ENCODE peak calls at places on chromosomes 11 and 22, in seven cellular contexts. T is breast epithelium, J is IMR-90, Q is H1, S is heart left ventricle, G is transverse colon, C is A549. A is an unnamed sample.

GRCh38 chr11:34481307-34481706 is 32.3 kb downstream of the ELF5 start:
- DNase-seq in C (no peak), S (no peak), T (no peak), G (no peak), Q (no peak), J (no peak), A (no peak)

GRCh38 chr11:115617767-115618166 is 113.6 kb upstream of the CADM1 start:
- DNase-seq in Q (no peak), J (peak; percentile 27), T (no peak), G (no peak), S (no peak), C (no peak), A (no peak)

GRCh38 chr22:19275104-19275503 is 16.4 kb downstream of the CLTCL1 start:
- DNase-seq in T (no peak), C (no peak), J (no peak), S (no peak), Q (no peak), G (no peak), A (no peak)

GRCh38 chr22:21712751-21713427 is 22.7 kb downstream of the YPEL1 start:
- DNase-seq in G (peak; percentile 59), Q (no peak), S (peak; percentile 71), C (peak; percentile 70), T (no peak), J (peak; percentile 78), A (peak; percentile 76)

GRCh38 chr11:134411887-134412507 is at the start of gene B3GAT1:
- DNase-seq in Q (no peak), G (no peak), C (no peak), S (no peak), T (no peak), J (no peak), A (no peak)

GRCh38 chr11:124669193-124669592 is 4.3 kb downstream of the SIAE start:
- DNase-seq in Q (no peak), T (no peak), J (peak; percentile 54), G (peak; percentile 35), S (peak; percentile 45), C (peak; percentile 49), A (no peak)

GRCh38 chr11:118304809-118305248 is 299 bp downstream of the CD3E start:
- DNase-seq in J (no peak), S (no peak), T (no peak), G (no peak), C (no peak), Q (no peak), A (no peak)

GRCh38 chr22:50444663-50445062 is 30.2 kb downstream of the SBF1 start:
- DNase-seq in G (peak; percentile 62), C (no peak), J (peak; percentile 78), Q (no peak), T (no peak), S (no peak), A (no peak)

GRCh38 chr11:70430122-70430521 is 31.8 kb downstream of the CTTN start:
- DNase-seq in G (no peak), Q (no peak), T (no peak), S (no peak), C (no peak), J (no peak), A (no peak)

GRCh38 chr11:77560605-77561004 is 29.1 kb upstream of the AQP11 start:
- DNase-seq in Q (no peak), J (peak; percentile 69), T (no peak), S (no peak), C (no peak), G (no peak), A (no peak)

GRCh38 chr22:17785185-17786184 is 11.2 kb upstream of the BID start:
- DNase-seq in G (peak; percentile 84), T (no peak), J (no peak), S (no peak), C (peak; percentile 31), Q (peak; percentile 74), A (no peak)
- H3K4me1 ChIP-seq in G (peaks cover 47% of the 10 kb centered on the region), T (peaks cover 13% of the 10 kb centered on the region), J (peaks cover 14% of the 10 kb centered on the region), S (peaks cover 33% of the 10 kb centered on the region), C (peaks cover 25% of the 10 kb centered on the region), Q (peaks cover 5% of the 10 kb centered on the region), A (no peaks in the 10 kb centered on the region)

GRCh38 chr11:120335928-120336640 is at the start of gene ARHGEF12:
- DNase-seq in C (peak; percentile 84), Q (peak; percentile 82), G (peak; percentile 96), J (peak; percentile 97), T (peak; percentile 95), S (peak; percentile 98), A (peak; percentile 88)
- TF ChIP-seq POLR2A in C (peak; percentile 35), Q (peak; percentile 17), G (peak; percentile 79), J (peak; percentile 73), T (peak; percentile 72), S (no peak), A (peak; percentile 68)

GRCh38 chr22:37633693-37634504 is 5.6 kb upstream of the SH3BP1 start:
- DNase-seq in J (peak; percentile 92), S (peak; percentile 90), Q (peak; percentile 41), T (no peak), G (peak; percentile 84), C (no peak), A (peak; percentile 71)

GRCh38 chr22:37633082-37633692 is 6.3 kb upstream of the SH3BP1 start:
- DNase-seq in G (peak; percentile 54), C (no peak), J (no peak), Q (no peak), T (no peak), S (no peak), A (no peak)

GRCh38 chr22:37636186-37636948 is 3.1 kb upstream of the SH3BP1 start:
- DNase-seq in S (no peak), T (no peak), J (peak; percentile 75), G (peak; percentile 51), C (no peak), Q (no peak), A (no peak)

GRCh38 chr22:37635157-37635556 is 4.3 kb upstream of the SH3BP1 start:
- DNase-seq in C (no peak), Q (no peak), T (no peak), J (no peak), S (no peak), G (no peak), A (no peak)

DNA sequence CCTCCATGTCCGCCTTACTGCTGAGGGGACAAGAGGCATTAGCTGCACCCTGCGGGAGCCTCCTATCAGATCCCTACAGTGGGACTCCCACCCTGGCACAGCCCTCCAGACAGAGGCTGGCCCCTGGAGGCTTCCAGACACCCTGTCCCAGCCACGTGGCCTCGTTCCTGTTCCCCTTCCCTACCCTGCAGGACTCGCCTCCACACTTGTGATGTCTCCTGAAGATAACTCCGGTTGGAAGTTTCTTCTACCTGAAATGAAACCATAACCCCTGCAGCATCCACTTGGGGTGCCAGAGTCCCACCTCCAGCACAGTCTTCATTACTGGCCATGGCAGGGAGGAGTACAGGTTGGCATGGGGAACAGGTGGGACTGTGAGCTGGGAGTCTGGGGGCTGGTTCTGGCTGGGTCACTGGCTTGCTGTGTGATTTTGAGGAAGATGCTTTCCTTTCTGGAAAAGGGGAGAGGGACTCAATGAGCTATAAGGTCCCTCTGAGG is 4.9 kb upstream of the SH3BP1 start:
- DNase-seq in C (no peak), S (no peak), G (no peak), J (no peak), Q (no peak), T (no peak), A (no peak)
- H3K4me1 ChIP-seq in C (peaks cover 4% of the 10 kb centered on the region), S (peaks cover 25% of the 10 kb centered on the region), G (peaks cover 69% of the 10 kb centered on the region), J (peaks cover 40% of the 10 kb centered on the region), Q (peaks cover 28% of the 10 kb centered on the region), T (peaks cover 20% of the 10 kb centered on the region), A (no peaks in the 10 kb centered on the region)

DNA sequence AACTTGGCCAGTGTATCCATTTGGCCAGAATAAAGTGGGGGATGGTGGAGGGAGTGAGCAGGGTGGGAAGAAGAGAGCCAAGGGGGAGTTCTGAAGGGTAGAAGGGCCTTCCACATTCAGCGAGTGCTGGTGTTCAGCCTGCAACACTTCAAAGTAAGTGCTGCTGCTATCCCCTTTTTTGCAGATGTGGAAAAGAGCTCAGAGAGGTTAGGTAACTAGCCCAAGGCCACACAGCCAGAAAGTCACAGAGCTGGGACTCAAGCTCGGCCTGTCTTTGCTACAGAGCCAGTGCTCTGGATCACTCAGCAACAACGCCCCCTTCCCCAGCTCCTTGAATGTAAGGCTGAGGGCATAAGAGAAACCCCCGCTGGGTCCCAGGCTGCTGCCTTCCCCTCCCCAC is 5.2 kb upstream of the RHOD start:
- DNase-seq in T (no peak), Q (no peak), J (no peak), S (no peak), G (no peak), C (no peak), A (no peak)
- TF ChIP-seq POLR2A in T (no peak), Q (no peak), J (no peak), S (no peak), G (no peak), C (no peak), A (no peak)

GRCh38 chr11:83014951-83015350 is 56.7 kb downstream of the RAB30 start:
- DNase-seq in Q (no peak), T (no peak), G (no peak), C (no peak), S (no peak), J (no peak), A (no peak)
- H3K4me1 ChIP-seq in Q (no peaks in the 10 kb centered on the region), T (no peaks in the 10 kb centered on the region), G (peaks cover 4% of the 10 kb centered on the region), C (peaks cover 23% of the 10 kb centered on the region), S (peaks cover 18% of the 10 kb centered on the region), J (peaks cover 14% of the 10 kb centered on the region), A (peaks cover 50% of the 10 kb centered on the region)

DNA sequence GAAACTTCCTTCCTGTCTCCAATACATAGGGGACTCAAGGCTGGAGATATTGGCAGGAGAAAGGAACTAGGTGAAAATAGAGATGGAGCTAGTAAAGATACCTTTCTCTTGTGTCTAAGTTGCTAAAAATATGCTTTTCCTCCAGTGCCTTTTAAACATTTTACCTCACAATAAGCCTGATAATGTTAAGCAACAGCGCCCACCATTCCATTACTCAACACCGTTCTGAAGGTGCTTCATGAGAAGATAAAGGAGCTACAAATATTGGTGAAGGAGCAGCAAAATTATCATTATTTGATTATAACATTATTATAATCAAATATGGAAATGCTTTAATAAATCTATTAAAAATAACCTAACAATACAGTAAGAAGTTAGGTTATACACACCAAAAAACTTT is 83.6 kb upstream of the BARX2 start:
- DNase-seq in G (no peak), Q (no peak), J (no peak), S (no peak), C (no peak), T (no peak), A (no peak)
- TF ChIP-seq POLR2A in G (no peak), Q (no peak), J (no peak), S (no peak), C (no peak), T (no peak), A (no peak)

GRCh38 chr11:33445761-33446161 is 188.6 kb downstream of the HIPK3 start:
- DNase-seq in T (no peak), J (peak; percentile 70), S (no peak), G (no peak), Q (no peak), C (no peak), A (no peak)
- H3K4me1 ChIP-seq in T (no peaks in the 10 kb centered on the region), J (peaks cover 16% of the 10 kb centered on the region), S (no peaks in the 10 kb centered on the region), G (no peaks in the 10 kb centered on the region), Q (no peaks in the 10 kb centered on the region), C (peaks cover 35% of the 10 kb centered on the region), A (peaks cover 5% of the 10 kb centered on the region)

GRCh38 chr22:23970201-23970641 is 3.5 kb downstream of the DDTL start:
- DNase-seq in Q (no peak), J (no peak), T (no peak), S (no peak), C (no peak), G (no peak), A (no peak)
- TF ChIP-seq POLR2A in Q (no peak), J (no peak), T (no peak), S (no peak), C (no peak), G (no peak), A (no peak)